ENCODE peak calls at places on chromosome 2, in six cellular contexts. X, J, D, M, E and K are unnamed samples.

GRCh38 chr2:218783612-218784169 is 1.7 kb downstream of the CYP27A1 start:
- DNase-seq in X (no peak), J (no peak), D (no peak), M (no peak), E (no peak), K (no peak)

GRCh38 chr2:187768995-187769394 is 214.8 kb upstream of the TFPI start:
- DNase-seq in X (no peak), J (no peak), D (no peak), M (no peak), E (no peak), K (no peak)

GRCh38 chr2:180705122-180705521 is 275.3 kb upstream of the UBE2E3 start:
- DNase-seq in X (no peak), J (no peak), D (peak; percentile 41), M (peak; percentile 19), E (no peak), K (no peak)

GRCh38 chr2:57376985-57377384 is 669.6 kb upstream of the VRK2 start:
- DNase-seq in X (no peak), J (no peak), D (no peak), M (peak; percentile 40), E (peak; percentile 54), K (no peak)

GRCh38 chr2:28994679-28995078 is 13.6 kb downstream of the TOGARAM2 start:
- DNase-seq in X (no peak), J (no peak), D (no peak), M (no peak), E (no peak), K (no peak)

GRCh38 chr2:232839680-232840079 is 30.4 kb upstream of the SNORC start:
- DNase-seq in X (no peak), J (no peak), D (no peak), M (no peak), E (no peak), K (peak; percentile 78)

GRCh38 chr2:36404312-36404711 is 48.7 kb downstream of the CRIM1 start:
- DNase-seq in X (peak; percentile 71), J (no peak), D (peak; percentile 84), M (no peak), E (no peak), K (no peak)

GRCh38 chr2:120738786-120739771 is 3.4 kb downstream of the GLI2 start:
- DNase-seq in X (no peak), J (no peak), D (no peak), M (no peak), E (peak; percentile 70), K (no peak)

GRCh38 chr2:26196683-26197418 is 24.0 kb downstream of the GAREM2 start:
- DNase-seq in X (no peak), J (no peak), D (no peak), M (no peak), E (no peak), K (no peak)

DNA sequence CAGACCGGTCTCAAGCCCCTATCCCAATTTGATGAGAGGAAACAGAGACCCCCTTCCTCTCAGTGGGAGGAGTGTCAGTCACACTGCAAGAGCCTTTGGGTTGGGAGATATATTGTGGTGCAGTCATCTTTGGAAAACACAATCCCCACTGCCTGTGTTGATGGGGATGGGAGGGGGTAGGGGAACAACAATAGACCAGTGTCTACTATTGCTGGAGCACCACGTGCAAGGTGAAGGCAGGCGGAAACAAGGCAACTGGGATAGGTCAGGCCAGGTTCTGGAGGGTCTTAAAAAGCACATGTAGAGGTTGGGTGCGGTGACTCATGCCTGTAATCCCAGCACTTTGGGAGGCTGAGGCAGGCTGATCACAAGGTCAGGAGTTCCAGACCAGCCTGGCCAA is 127.9 kb downstream of the ZFP36L2 start:
- DNase-seq in X (no peak), J (no peak), D (no peak), M (no peak), E (no peak), K (no peak)
- H3K4me3 ChIP-seq in X (no peak overlapping the region), J (no peak overlapping the region), D (no peak overlapping the region), M (no peak overlapping the region), E (no peak overlapping the region), K (no peak overlapping the region)

GRCh38 chr2:54570321-54570881 is 114.3 kb downstream of the SPTBN1 start:
- DNase-seq in X (no peak), J (no peak), D (peak; percentile 64), M (no peak), E (no peak), K (no peak)

GRCh38 chr2:54572636-54573531 is 116.8 kb downstream of the SPTBN1 start:
- DNase-seq in X (no peak), J (no peak), D (peak; percentile 93), M (no peak), E (no peak), K (no peak)

GRCh38 chr2:54572262-54572635 is 116.1 kb downstream of the SPTBN1 start:
- DNase-seq in X (peak; percentile 81), J (no peak), D (peak; percentile 98), M (peak; percentile 89), E (no peak), K (no peak)

GRCh38 chr2:54569745-54570296 is 113.7 kb downstream of the SPTBN1 start:
- DNase-seq in X (no peak), J (no peak), D (no peak), M (no peak), E (no peak), K (peak; percentile 78)

DNA sequence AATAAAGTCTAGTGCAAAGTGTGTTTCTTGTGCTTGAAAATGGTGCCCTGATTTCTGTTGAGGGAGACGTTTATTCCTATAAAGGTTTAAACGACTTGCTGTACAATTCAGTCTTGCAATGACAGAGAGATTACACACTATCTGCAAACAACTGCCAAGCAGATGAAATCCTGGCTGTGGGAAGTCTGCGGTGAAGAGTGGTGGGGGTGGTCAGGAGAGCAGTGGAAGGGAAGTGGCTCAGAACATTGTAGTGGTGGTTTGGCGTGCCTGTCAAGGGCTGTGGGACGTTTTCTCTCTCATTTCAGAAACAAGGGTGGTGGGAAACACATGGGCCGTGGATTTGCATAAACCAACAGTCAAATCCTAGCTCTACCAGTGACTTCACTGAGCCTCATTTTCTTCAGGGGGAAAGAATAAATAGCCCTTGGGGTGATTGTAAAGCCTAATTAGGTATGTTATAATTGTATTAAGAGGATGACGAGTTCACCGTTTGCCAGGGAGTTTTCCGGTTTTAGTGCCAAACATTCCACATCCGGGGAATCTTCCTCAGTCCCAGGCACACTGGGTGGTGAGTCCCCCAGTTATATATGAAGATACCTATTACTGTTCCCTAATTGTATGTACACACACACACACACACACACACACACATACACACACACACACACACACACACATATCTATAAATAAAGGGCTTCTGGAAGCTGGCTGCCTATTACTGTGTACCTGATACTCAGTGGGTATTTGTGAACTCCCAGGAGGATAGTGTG is 115.0 kb downstream of the SPTBN1 start:
- DNase-seq in X (no peak), J (no peak), D (peak; percentile 99), M (peak; percentile 85), E (no peak), K (peak; percentile 69)
- H3K4me3 ChIP-seq in X (no peak overlapping the region), J (no peak overlapping the region), D (no peak overlapping the region), M (peak overlapping the region; percentile 25), E (no peak overlapping the region), K (no peak overlapping the region)

DNA sequence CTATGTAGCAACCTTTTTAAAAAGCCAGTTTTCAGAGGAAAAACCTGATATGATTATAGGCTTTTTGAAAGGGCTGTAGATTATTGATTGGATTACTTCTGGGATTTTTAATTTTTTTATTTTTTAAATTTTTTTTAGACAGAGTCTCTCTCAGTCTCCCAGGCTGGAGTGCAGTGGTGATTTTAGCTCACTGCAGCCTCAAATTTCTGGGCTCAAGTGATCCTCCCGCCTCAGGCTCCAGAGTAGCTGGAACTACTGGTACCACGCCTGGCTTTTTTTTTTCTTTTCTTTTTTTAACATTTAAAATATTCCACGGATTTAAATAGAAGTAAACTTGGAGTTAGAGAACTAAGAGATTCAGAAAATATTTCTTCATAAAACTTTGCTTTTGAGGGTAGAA is 1.2 kb downstream of the MRPL19 start:
- DNase-seq in X (no peak), J (no peak), D (no peak), M (no peak), E (peak; percentile 19), K (no peak)
- H3K4me3 ChIP-seq in X (peak overlapping the region; percentile 70), J (peak overlapping the region; percentile 88), D (peak overlapping the region; percentile 95), M (peak overlapping the region; percentile 96), E (peak overlapping the region; percentile 70), K (no peak overlapping the region)

DNA sequence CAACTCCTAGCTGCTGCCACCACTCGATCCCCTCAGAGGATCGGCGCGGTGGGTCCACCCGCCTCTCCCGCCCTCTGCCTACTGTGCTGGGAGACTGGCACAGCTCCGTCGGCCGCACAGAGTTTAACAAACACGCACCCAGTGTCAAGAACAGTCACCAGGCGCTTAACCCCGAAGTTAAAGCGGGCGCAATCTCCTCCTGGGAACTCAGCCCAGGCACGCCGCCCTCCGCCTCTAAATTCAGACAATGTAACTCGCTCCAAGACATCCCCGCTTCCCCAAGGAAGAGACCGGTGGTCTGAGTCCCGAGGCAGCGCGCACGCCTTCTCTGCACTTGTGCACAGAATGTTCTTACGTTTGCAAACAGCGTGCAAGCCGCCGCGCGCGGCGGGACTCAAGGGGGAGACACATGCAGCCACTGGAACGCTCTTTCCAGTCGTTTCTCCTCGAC is 533 bp downstream of the CXCR4 start:
- DNase-seq in X (no peak), J (peak; percentile 89), D (peak; percentile 52), M (peak; percentile 42), E (peak; percentile 55), K (peak; percentile 68)
- H3K4me3 ChIP-seq in X (peak overlapping the region; percentile 41), J (peak overlapping the region; percentile 69), D (peak overlapping the region; percentile 22), M (peak overlapping the region; percentile 67), E (peak overlapping the region; percentile 76), K (peak overlapping the region; percentile 35)

GRCh38 chr2:45570671-45571334 is 40.3 kb downstream of the SRBD1 start:
- DNase-seq in X (no peak), J (no peak), D (peak; percentile 20), M (peak; percentile 21), E (peak; percentile 50), K (no peak)

GRCh38 chr2:45567288-45567963 is 43.6 kb downstream of the SRBD1 start:
- DNase-seq in X (no peak), J (peak; percentile 43), D (no peak), M (no peak), E (no peak), K (peak; percentile 28)

GRCh38 chr2:45571940-45572339 is 39.1 kb downstream of the SRBD1 start:
- DNase-seq in X (no peak), J (no peak), D (no peak), M (no peak), E (no peak), K (no peak)

GRCh38 chr2:45568935-45569334 is 42.1 kb downstream of the SRBD1 start:
- DNase-seq in X (no peak), J (no peak), D (peak; percentile 45), M (no peak), E (no peak), K (no peak)

DNA sequence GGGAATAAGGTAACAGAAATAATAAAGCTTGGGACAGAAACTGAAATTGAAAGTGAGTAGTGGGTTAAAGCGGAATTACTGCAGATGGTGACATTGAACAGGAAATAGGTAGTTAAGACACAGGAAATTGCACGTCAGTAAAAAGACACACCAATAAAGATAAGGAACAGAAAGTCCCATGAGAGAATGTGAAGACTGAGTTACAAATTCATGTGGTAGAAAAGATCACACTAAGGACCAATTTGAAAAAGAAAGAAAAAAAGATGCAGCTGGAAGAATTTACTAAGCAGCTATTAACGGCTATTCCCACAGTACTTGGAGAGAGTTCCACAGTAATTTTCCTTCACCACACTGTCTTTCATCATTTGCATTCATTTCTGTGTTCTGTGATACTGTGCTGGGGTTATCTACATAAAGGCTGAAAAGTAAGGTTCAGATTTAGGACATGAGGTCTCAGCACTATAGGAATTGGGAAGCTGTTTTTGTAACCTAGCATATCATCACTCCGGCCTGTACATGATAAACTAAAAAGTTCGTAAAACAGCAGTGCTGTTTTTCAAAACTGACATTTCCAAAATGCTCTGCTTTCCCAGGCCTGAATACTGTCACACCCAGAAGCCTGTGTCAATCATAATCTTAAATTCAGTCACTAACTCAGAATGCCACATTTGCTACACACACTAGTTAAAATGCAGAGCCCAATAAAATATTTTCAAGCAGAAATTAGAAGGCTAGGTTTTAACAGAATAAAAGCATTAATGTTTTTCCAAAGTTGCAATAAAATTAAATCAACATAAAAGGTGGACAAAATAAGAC is 42.9 kb downstream of the SRBD1 start:
- DNase-seq in X (no peak), J (no peak), D (peak; percentile 28), M (no peak), E (no peak), K (no peak)
- H3K4me3 ChIP-seq in X (no peak overlapping the region), J (peak overlapping the region; percentile 7), D (no peak overlapping the region), M (no peak overlapping the region), E (no peak overlapping the region), K (no peak overlapping the region)